ENCODE peak calls at places on chromosome 4, in eight cellular contexts. H, E, X, S, C, W, F and O are unnamed samples.

GRCh38 chr4:60605651-60606354 is 594.3 kb upstream of the ADGRL3 start:
- DNase-seq in E (no peak), C (no peak), W (peak; percentile 40), S (no peak), F (no peak), X (no peak), H (no peak), O (no peak)

GRCh38 chr4:8302331-8302730 is 32.8 kb downstream of the HTRA3 start:
- DNase-seq in H (no peak), W (no peak), E (no peak), F (peak; percentile 5), C (peak; percentile 16), X (peak; percentile 10), S (peak; percentile 40), O (peak; percentile 68)

GRCh38 chr4:56870927-56871326 is 36.8 kb upstream of the REST start:
- DNase-seq in H (no peak), S (no peak), W (peak; percentile 58), X (no peak), E (no peak), F (no peak), C (no peak), O (no peak)

GRCh38 chr4:122170775-122171174 is 18.6 kb downstream of the BLTP1 start:
- DNase-seq in F (no peak), S (no peak), E (no peak), C (no peak), H (no peak), X (no peak), W (no peak), O (no peak)

GRCh38 chr4:187814737-187815465 is 180.7 kb upstream of the ZFP42 start:
- DNase-seq in W (peak; percentile 16), X (no peak), F (no peak), H (peak; percentile 7), S (no peak), E (no peak), C (no peak), O (no peak)

GRCh38 chr4:74292111-74292870 is 16.0 kb upstream of the EPGN start:
- DNase-seq in F (no peak), W (no peak), S (no peak), E (no peak), X (no peak), C (no peak), H (no peak), O (no peak)

GRCh38 chr4:92566284-92566683 is 262.5 kb downstream of the GRID2 start:
- DNase-seq in C (no peak), F (no peak), E (no peak), S (no peak), H (no peak), W (no peak), X (no peak), O (no peak)

GRCh38 chr4:174425669-174426068 is 96.6 kb downstream of the HPGD start:
- DNase-seq in S (no peak), W (no peak), E (no peak), H (no peak), C (no peak), X (no peak), F (no peak), O (no peak)

GRCh38 chr4:166092797-166093196 is 219.8 kb downstream of the TLL1 start:
- DNase-seq in X (no peak), E (no peak), H (no peak), W (no peak), C (no peak), S (no peak), F (no peak), O (no peak)

GRCh38 chr4:119139822-119140252 is 4.2 kb downstream of the MYOZ2 start:
- DNase-seq in H (no peak), C (no peak), X (no peak), S (no peak), E (no peak), W (no peak), F (no peak), O (no peak)

GRCh38 chr4:32462944-32463343 is 1742.8 kb downstream of the PCDH7 start:
- DNase-seq in E (no peak), S (no peak), F (peak; percentile 23), H (no peak), W (peak; percentile 38), X (no peak), C (peak; percentile 69), O (no peak)

GRCh38 chr4:80462537-80463207 is 127.1 kb downstream of the CFAP299 start:
- DNase-seq in E (no peak), F (no peak), S (no peak), X (no peak), H (no peak), W (peak; percentile 59), C (no peak), O (no peak)

GRCh38 chr4:87058272-87059073 is 123.7 kb downstream of the AFF1 start:
- DNase-seq in C (peak; percentile 86), H (no peak), E (no peak), F (no peak), X (no peak), S (no peak), W (no peak), O (no peak)

GRCh38 chr4:27759621-27760020 is 899.0 kb downstream of the STIM2 start:
- DNase-seq in C (no peak), H (no peak), S (no peak), W (peak; percentile 3), F (no peak), X (no peak), E (no peak), O (no peak)

GRCh38 chr4:148849581-148849980 is 407.4 kb upstream of the NR3C2 start:
- DNase-seq in H (no peak), C (no peak), X (no peak), S (no peak), E (no peak), F (no peak), W (no peak), O (no peak)

GRCh38 chr4:76611611-76612010 is 176.6 kb downstream of the SHROOM3 start:
- DNase-seq in C (no peak), S (no peak), H (no peak), F (no peak), W (no peak), X (no peak), E (no peak), O (no peak)

GRCh38 chr4:24003926-24004325 is 114.1 kb upstream of the PPARGC1A start:
- DNase-seq in E (no peak), C (no peak), F (no peak), H (no peak), X (no peak), W (peak; percentile 47), S (no peak), O (no peak)

DNA sequence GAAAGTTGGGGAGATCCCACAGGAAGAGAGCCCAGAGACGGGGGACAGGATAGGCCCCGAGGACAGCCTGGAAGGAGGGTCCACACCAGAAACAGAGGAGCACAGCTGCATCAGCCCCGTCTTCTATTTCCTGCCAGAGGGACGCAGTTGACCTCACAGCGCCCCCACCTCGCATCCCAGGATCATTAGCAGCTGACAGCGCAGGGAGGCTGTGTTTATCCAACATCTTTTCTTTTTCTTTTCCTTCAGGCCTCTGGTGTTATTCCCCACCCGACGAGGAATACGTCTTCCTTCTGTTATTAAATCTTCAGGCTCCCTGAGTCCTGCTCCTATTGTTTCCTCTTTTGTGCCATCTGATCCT is 75.4 kb downstream of the DCHS2 start:
- DNase-seq in W (no peak), C (peak; percentile 86), E (no peak), H (peak; percentile 20), F (peak; percentile 59), X (peak; percentile 35), S (peak; percentile 53), O (no peak)
- TF ChIP-seq CTCF in W (no peak), C (peak; percentile 57), E (no peak), H (no peak), F (no peak), X (no peak), S (no peak), O (peak; percentile 13)

DNA sequence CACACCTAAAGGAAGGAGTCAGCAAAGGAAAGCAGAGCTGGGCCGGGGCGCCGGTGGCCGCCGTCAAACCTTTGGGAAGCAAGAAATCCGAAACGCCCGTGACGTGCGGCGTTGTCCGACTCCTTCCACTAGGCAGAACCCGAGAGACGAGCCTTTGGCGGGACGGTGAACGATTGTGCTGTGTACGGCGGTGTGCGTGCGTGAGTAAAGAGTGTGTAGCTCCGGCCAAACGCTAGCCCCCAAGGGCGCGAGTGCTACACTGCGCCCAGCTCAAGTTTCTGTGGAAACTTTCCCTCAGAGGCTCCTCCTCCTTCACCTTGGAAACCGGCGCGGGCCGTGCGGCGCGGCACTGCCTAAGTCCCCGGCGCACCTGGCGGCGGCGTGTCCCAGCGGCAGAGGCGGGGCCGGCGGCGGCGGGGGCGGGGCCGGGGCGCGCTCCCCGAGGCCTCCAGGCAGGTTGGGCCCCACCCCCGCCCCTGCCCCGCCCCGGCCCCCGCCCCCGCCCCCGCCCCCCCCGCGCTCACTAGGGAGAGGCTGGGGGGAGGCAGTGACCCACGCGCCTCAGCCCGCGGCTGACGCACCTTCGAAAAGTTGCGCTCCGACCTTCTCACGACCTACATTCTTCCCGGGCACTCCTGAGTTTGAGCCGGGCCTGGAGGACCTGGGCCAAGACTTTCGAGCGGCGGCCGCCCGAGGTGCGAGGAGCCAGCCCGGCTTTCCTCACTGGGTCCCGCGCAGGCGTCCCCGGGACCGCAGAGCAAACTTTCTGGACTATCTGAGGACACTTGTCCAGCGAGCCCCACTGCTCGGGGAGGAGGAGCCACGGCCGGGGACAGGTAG is at the start of gene FHIP1A:
- DNase-seq in C (peak; percentile 97), H (peak; percentile 73), E (peak; percentile 30), F (peak; percentile 95), W (peak; percentile 59), S (peak; percentile 93), X (peak; percentile 82), O (peak; percentile 90)
- TF ChIP-seq CTCF in C (no peak), H (no peak), E (no peak), F (no peak), W (no peak), S (peak; percentile 19), X (peak; percentile 40), O (peak; percentile 50)

DNA sequence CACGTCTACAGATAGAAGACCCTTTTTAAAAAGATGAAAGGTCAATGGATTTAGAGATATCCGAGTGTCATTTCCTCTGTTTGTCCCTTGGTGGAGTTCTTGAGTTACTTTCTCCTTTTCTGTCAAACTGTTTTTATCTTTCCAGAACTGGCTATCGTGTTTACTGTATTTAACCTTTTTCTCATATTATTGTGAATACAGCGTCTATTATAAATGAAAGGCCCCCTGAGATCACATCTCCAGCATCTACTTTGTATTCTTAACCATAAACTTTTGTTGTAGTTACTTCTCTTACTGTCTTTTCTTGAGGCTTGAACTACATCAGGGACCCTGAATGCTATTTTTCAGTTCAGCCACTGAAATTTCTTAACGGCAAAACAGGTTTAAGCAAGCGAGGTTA is 4.0 kb upstream of the PCDH7 start:
- DNase-seq in F (no peak), W (peak; percentile 63), E (no peak), C (no peak), H (no peak), X (no peak), S (no peak), O (no peak)
- TF ChIP-seq CTCF in F (no peak), W (peak; percentile 77), E (peak; percentile 22), C (peak; percentile 73), H (peak; percentile 15), X (peak; percentile 18), S (no peak), O (peak; percentile 88)

DNA sequence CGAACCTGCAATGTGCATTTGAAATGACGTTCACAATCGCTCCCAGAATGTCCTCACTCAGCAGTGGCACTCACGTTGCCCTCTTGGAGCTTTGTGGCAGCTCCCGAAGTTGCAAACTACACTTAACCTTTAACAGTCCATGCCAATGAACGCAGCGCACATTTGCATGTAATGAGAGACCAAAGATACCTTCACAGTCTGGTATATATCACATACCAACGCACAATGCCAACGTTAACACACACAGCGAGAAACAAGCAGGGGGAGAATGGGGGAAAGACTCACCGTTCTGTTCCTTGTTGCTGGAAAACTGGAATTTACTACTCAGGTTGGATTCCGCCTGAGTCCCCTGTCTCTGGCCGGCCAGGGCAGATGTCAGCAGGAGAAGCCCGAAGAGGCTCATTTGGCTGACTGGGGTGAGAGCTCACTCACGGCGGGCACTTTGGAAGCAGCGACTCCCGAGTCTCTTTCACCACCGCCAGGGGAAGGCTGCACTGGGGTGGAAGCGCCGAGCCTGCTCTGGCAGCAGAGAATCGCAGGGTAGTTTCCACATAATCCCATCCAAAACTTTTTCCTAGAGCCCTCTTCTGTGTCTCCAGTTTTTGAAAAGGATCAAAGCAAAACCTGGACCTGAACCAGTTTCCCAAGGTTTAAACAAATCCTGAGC is 965 bp downstream of the PDGFC start:
- DNase-seq in F (peak; percentile 63), C (peak; percentile 87), X (peak; percentile 62), H (peak; percentile 64), W (peak; percentile 59), S (peak; percentile 81), E (peak; percentile 16), O (peak; percentile 90)
- TF ChIP-seq CTCF in F (no peak), C (peak; percentile 72), X (peak; percentile 63), H (peak; percentile 38), W (peak; percentile 50), S (peak; percentile 50), E (peak; percentile 24), O (peak; percentile 77)